ENCODE peak calls at places on chromosomes 5 and 9, in four cellular contexts. L is H9, S is trophoblast cell, V is H1. E is an unnamed sample.
A peak's percentile ranks its signal among the peaks of the same experiment; 100 is the strongest.

GRCh38 chr5:173764321-173765029 is 123.7 kb upstream of the CPEB4 start:
- DNase-seq in L (peak; percentile 70), S (peak; percentile 95), V (no peak), E (peak; percentile 87)

GRCh38 chr9:2377135-2377534 is 244.5 kb upstream of the VLDLR start:
- DNase-seq in L (no peak), S (no peak), V (no peak), E (no peak)

GRCh38 chr5:147410496-147411395 is 99.1 kb downstream of the DPYSL3 start:
- DNase-seq in L (no peak), S (peak; percentile 41), V (no peak), E (no peak)

GRCh38 chr5:126373621-126374416 is 49.4 kb upstream of the GRAMD2B start:
- DNase-seq in L (no peak), S (peak; percentile 78), V (no peak), E (no peak)

GRCh38 chr9:104899759-104900247 is 28.2 kb downstream of the ABCA1 start:
- DNase-seq in L (no peak), S (no peak), V (no peak), E (no peak)

GRCh38 chr9:134324359-134325095 is 1.7 kb upstream of the RXRA start:
- DNase-seq in L (no peak), S (peak; percentile 71), V (no peak), E (no peak)

GRCh38 chr9:115786321-115786720 is 367.3 kb upstream of the PAPPA start:
- DNase-seq in L (no peak), S (no peak), V (no peak), E (no peak)

GRCh38 chr5:87394407-87394806 is 18.3 kb downstream of the CCNH start:
- DNase-seq in L (no peak), S (no peak), V (no peak), E (no peak)

GRCh38 chr5:180166168-180166567 is 42.8 kb downstream of the RASGEF1C start:
- DNase-seq in L (no peak), S (no peak), V (no peak), E (no peak)

GRCh38 chr5:91135475-91136248 is 247.5 kb downstream of the ARRDC3 start:
- DNase-seq in L (no peak), S (peak; percentile 67), V (no peak), E (peak; percentile 79)

GRCh38 chr5:171310816-171311697 is 2.0 kb downstream of the TLX3 start:
- DNase-seq in L (peak; percentile 78), S (no peak), V (no peak), E (peak; percentile 73)

GRCh38 chr5:72206994-72207393 is 99.7 kb downstream of the MAP1B start:
- DNase-seq in L (no peak), S (no peak), V (no peak), E (no peak)

GRCh38 chr9:26656003-26656940 is 236.3 kb downstream of the CAAP1 start:
- DNase-seq in L (peak; percentile 59), S (no peak), V (peak; percentile 9), E (peak; percentile 61)

GRCh38 chr5:167699434-167699833 is 592.0 kb upstream of the WWC1 start:
- DNase-seq in L (peak; percentile 80), S (peak; percentile 91), V (peak; percentile 81), E (peak; percentile 100)

GRCh38 chr5:4548341-4548740 is 591.8 kb upstream of the ADAMTS16 start:
- DNase-seq in L (no peak), S (no peak), V (no peak), E (no peak)

GRCh38 chr5:15383469-15383868 is 116.5 kb upstream of the FBXL7 start:
- DNase-seq in L (no peak), S (peak; percentile 10), V (no peak), E (peak; percentile 74)

GRCh38 chr5:136132557-136133415 is at the start of gene SMAD5:
- DNase-seq in L (peak; percentile 97), S (peak; percentile 93), V (peak; percentile 88), E (peak; percentile 98)

GRCh38 chr9:109880276-109881169 is 100.5 kb downstream of the PALM2AKAP2 start:
- DNase-seq in L (peak; percentile 80), S (peak; percentile 50), V (peak; percentile 39), E (peak; percentile 88)

GRCh38 chr5:141521244-141521781 is 32.4 kb downstream of the PCDHGC5 start:
- DNase-seq in L (no peak), S (peak; percentile 48), V (no peak), E (peak; percentile 79)

GRCh38 chr5:141524604-141525597 is 36.0 kb downstream of the PCDHGC5 start:
- DNase-seq in L (peak; percentile 98), S (peak; percentile 92), V (peak; percentile 95), E (peak; percentile 99)

GRCh38 chr5:141525659-141526058 is 36.8 kb downstream of the PCDHGC5 start:
- DNase-seq in L (no peak), S (no peak), V (no peak), E (no peak)

GRCh38 chr5:141522301-141522700 is 33.4 kb downstream of the PCDHGC5 start:
- DNase-seq in L (no peak), S (no peak), V (no peak), E (no peak)

DNA sequence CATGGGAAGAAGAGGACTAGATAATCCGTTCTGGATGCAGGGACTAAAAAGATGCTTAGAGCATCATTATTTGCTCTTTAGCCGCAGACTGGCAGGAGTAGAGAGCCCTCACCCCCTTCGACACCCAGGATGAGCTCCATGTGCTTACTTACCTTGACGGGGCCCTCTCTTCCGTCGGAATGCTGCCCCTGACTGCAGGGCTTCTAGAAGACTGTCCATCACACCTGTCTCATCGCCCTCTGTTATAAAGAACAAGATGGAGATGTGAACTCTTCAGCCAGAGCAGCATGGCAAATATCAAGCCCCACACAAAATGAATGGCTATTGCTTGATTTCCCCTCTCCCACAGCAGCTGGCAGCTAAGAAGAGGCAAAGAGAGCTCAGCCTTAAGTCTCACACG is 35.1 kb downstream of the PCDHGC5 start:
- DNase-seq in L (no peak), S (no peak), V (no peak), E (no peak)
- H3K18ac ChIP-seq in L (no peak overlapping the region), S (peak overlapping the region; percentile 36), V (no peak overlapping the region), E (no peak overlapping the region)

GRCh38 chr5:55495216-55495615 is 39.5 kb downstream of the PLPP1 start:
- DNase-seq in L (no peak), S (no peak), V (no peak), E (no peak)
- H3K79me2 ChIP-seq in L (peaks cover 14% of the 10 kb centered on the region), S (no peaks in the 10 kb centered on the region), V (peaks cover 98% of the 10 kb centered on the region), E (peaks cover 12% of the 10 kb centered on the region)

GRCh38 chr9:32570262-32570661 is 2.7 kb downstream of the NDUFB6 start:
- DNase-seq in L (no peak), S (no peak), V (no peak), E (no peak)
- H3K18ac ChIP-seq in L (no peak overlapping the region), S (no peak overlapping the region), V (no peak overlapping the region), E (no peak overlapping the region)

GRCh38 chr5:32283539-32284377 is 29.0 kb downstream of the MTMR12 start:
- DNase-seq in L (no peak), S (peak; percentile 16), V (no peak), E (peak; percentile 52)
- H3K79me2 ChIP-seq in L (peaks cover 13% of the 10 kb centered on the region), S (no peaks in the 10 kb centered on the region), V (peaks cover 76% of the 10 kb centered on the region), E (peaks cover 11% of the 10 kb centered on the region)

GRCh38 chr5:8953016-8953415 is 592.9 kb downstream of the SEMA5A start:
- DNase-seq in L (no peak), S (no peak), V (no peak), E (no peak)

GRCh38 chr5:8953911-8954310 is 592.0 kb downstream of the SEMA5A start:
- DNase-seq in L (no peak), S (no peak), V (no peak), E (no peak)

GRCh38 chr5:8945972-8946371 is 599.9 kb downstream of the SEMA5A start:
- DNase-seq in L (no peak), S (no peak), V (no peak), E (no peak)

GRCh38 chr5:8952147-8952546 is 593.7 kb downstream of the SEMA5A start:
- DNase-seq in L (no peak), S (no peak), V (no peak), E (no peak)

GRCh38 chr5:8949908-8950307 is 596.0 kb downstream of the SEMA5A start:
- DNase-seq in L (no peak), S (no peak), V (no peak), E (no peak)
- H3K18ac ChIP-seq in L (no peak overlapping the region), S (no peak overlapping the region), V (no peak overlapping the region), E (no peak overlapping the region)

GRCh38 chr5:124700333-124700732 is 46.1 kb downstream of the ZNF608 start:
- DNase-seq in L (no peak), S (no peak), V (no peak), E (no peak)

GRCh38 chr5:124698774-124699173 is 47.7 kb downstream of the ZNF608 start:
- DNase-seq in L (no peak), S (no peak), V (no peak), E (no peak)

GRCh38 chr5:124697912-124698690 is 48.3 kb downstream of the ZNF608 start:
- DNase-seq in L (no peak), S (no peak), V (no peak), E (no peak)

GRCh38 chr5:124696898-124697297 is 49.5 kb downstream of the ZNF608 start:
- DNase-seq in L (no peak), S (no peak), V (no peak), E (no peak)

DNA sequence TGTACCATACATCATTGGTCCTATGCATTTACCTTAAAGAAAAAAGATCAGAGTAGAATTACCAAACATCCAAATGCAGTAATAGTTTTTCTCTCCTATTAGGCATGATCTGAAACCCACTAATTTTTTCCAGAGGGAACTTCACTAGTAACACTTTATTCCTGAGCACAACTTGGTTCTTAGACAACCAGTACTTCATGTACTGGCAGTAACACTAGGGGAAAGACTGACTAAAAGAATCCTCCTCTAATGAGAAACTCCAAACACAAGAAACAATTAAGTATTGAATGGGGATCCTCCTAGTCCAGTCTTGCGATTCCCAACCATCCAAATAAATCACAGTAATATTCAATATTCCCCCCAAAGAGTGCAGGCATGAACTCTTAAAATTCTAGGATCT is 49.0 kb downstream of the ZNF608 start:
- DNase-seq in L (no peak), S (no peak), V (no peak), E (no peak)
- H3K79me2 ChIP-seq in L (peaks cover 37% of the 10 kb centered on the region), S (no peaks in the 10 kb centered on the region), V (peaks cover 94% of the 10 kb centered on the region), E (peaks cover 39% of the 10 kb centered on the region)

DNA sequence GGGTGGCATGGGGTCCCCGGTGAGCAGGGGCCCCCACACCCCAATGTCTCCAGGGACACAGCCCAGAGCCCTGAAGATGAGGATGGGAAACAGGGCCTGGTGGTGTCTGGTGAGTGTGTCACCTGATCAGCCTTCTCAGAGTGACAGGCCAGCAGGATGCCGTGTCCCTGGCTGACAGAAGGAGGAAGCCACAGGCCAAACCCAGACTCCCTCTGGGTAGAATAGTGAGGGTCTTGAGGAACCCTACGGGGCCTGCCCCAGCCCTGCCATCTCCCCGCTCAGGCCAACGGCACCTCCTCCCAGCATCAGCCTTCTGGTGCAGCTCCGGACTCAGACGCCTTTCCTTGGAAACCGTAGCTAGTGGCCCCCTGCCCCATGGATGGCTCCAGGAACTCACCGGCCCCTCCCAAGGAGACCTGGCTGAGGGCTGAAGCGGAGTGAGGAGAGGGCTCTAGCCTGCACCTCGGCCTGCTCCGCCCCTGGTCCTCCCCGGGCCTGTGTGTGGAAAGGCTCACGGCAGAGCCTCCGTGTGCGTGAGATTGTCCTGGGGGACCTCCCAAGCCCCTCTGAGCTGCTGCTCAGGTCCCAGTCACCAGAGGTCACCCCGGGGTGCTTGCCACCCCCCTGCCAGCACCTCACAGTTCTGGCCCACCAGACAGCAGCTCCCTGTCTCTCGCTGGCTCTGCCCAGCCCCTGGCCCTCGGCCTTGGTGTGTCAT is 6.0 kb downstream of the RALGDS start:
- DNase-seq in L (no peak), S (no peak), V (no peak), E (no peak)
- H3K18ac ChIP-seq in L (no peak overlapping the region), S (no peak overlapping the region), V (no peak overlapping the region), E (no peak overlapping the region)

E was measured in mesendoderm.